ENCODE peak calls at places on chromosome 5, in four cellular contexts. U is smooth muscle cell of the brain vasculature; I is RPMI7951; S is stimulated activated naive CD4-positive, alpha-beta T cell. M is an unnamed sample.

GRCh38 chr5:95768731-95769130 is 37.6 kb downstream of the RHOBTB3 start:
- DNase-seq in U (no peak), I (no peak), S (no peak), M (no peak)

GRCh38 chr5:43152946-43153345 is 32.2 kb downstream of the ZNF131 start:
- DNase-seq in U (no peak), I (peak; percentile 21), S (no peak), M (no peak)

GRCh38 chr5:159878988-159879471 is 37.3 kb upstream of the ADRA1B start:
- DNase-seq in U (no peak), I (peak; percentile 69), S (no peak), M (no peak)

GRCh38 chr5:96187309-96188027 is 225.8 kb upstream of the ELL2 start:
- DNase-seq in U (no peak), I (no peak), S (no peak), M (no peak)

GRCh38 chr5:81214848-81215247 is 18.3 kb upstream of the CKMT2 start:
- DNase-seq in U (no peak), I (no peak), S (no peak), M (no peak)

GRCh38 chr5:135031813-135032612 is 2.0 kb downstream of the PITX1 start:
- DNase-seq in U (no peak), I (no peak), S (no peak), M (no peak)

GRCh38 chr5:151470440-151470839 is 23.0 kb downstream of the SLC36A1 start:
- DNase-seq in U (no peak), I (no peak), S (no peak), M (no peak)

GRCh38 chr5:122870219-122870856 is 24.9 kb downstream of the SNX24 start:
- DNase-seq in U (peak; percentile 1), I (no peak), S (no peak), M (no peak)

GRCh38 chr5:74232281-74232680 is 408.2 kb downstream of the ENC1 start:
- DNase-seq in U (no peak), I (peak; percentile 93), S (no peak), M (no peak)

GRCh38 chr5:57695179-57695578 is 212.6 kb upstream of the ACTBL2 start:
- DNase-seq in U (no peak), I (no peak), S (no peak), M (no peak)

GRCh38 chr5:143233020-143233419 is 170.5 kb downstream of the NR3C1 start:
- DNase-seq in U (peak; percentile 76), I (peak; percentile 46), S (no peak), M (no peak)

GRCh38 chr5:138663009-138663408 is 87.8 kb upstream of the HSPA9 start:
- DNase-seq in U (no peak), I (peak; percentile 17), S (peak; percentile 5), M (peak; percentile 27)

GRCh38 chr5:4514067-4514648 is 626.0 kb upstream of the ADAMTS16 start:
- DNase-seq in U (no peak), I (no peak), S (no peak), M (no peak)

GRCh38 chr5:89191374-89191773 is 308.4 kb upstream of the MEF2C start:
- DNase-seq in U (no peak), I (no peak), S (no peak), M (no peak)

GRCh38 chr5:66113160-66113559 is 30.9 kb upstream of the SREK1 start:
- DNase-seq in U (no peak), I (peak; percentile 75), S (no peak), M (no peak)

M was measured in activated CD4-positive, CD25-positive, alpha-beta regulatory T cell treated with anti-CD3 and anti-CD28 coated beads, Interleukin-2, amount 50 U/mL, for 72 hours.